ENCODE peak calls at places on chromosomes 11 and 22, in five cellular contexts. One of them, this sample, is unnamed.

GRCh38 chr11:94025695-94026394 is 4.7 kb downstream of the HEPHL1 start:
- DNase-seq in adrenal gland: no peak
- DNase-seq in sigmoid colon: no peak
- DNase-seq in cardiac muscle cell: peak
- DNase-seq in left ventricle myocardium inferior: no peak
- DNase-seq in this sample: no peak

GRCh38 chr11:16404781-16405180 is 48.4 kb upstream of the SOX6 start:
- DNase-seq in adrenal gland: no peak
- DNase-seq in cardiac muscle cell: no peak
- DNase-seq in sigmoid colon: no peak
- DNase-seq in left ventricle myocardium inferior: no peak
- DNase-seq in this sample: no peak

GRCh38 chr11:48043111-48043997 is 63.0 kb downstream of the PTPRJ start:
- DNase-seq in cardiac muscle cell: no peak
- DNase-seq in left ventricle myocardium inferior: no peak
- DNase-seq in adrenal gland: no peak
- DNase-seq in sigmoid colon: no peak
- DNase-seq in this sample: no peak

GRCh38 chr11:120096756-120097191 is 41.1 kb downstream of the TRIM29 start:
- DNase-seq in adrenal gland: no peak
- DNase-seq in left ventricle myocardium inferior: no peak
- DNase-seq in sigmoid colon: no peak
- DNase-seq in cardiac muscle cell: no peak
- DNase-seq in this sample: no peak

GRCh38 chr11:34192481-34193401 is 87.3 kb downstream of the NAT10 start:
- DNase-seq in left ventricle myocardium inferior: peak
- DNase-seq in cardiac muscle cell: peak
- DNase-seq in sigmoid colon: peak
- DNase-seq in adrenal gland: peak
- DNase-seq in this sample: peak

GRCh38 chr11:57547854-57548377 is 10.5 kb downstream of the SMTNL1 start:
- DNase-seq in adrenal gland: peak
- DNase-seq in left ventricle myocardium inferior: no peak
- DNase-seq in sigmoid colon: no peak
- DNase-seq in cardiac muscle cell: no peak
- DNase-seq in this sample: no peak

GRCh38 chr11:83004855-83005556 is 66.7 kb downstream of the RAB30 start:
- DNase-seq in sigmoid colon: no peak
- DNase-seq in left ventricle myocardium inferior: no peak
- DNase-seq in adrenal gland: no peak
- DNase-seq in cardiac muscle cell: no peak
- DNase-seq in this sample: no peak

GRCh38 chr11:91625495-91625894 is 599.1 kb upstream of the FAT3 start:
- DNase-seq in cardiac muscle cell: no peak
- DNase-seq in sigmoid colon: no peak
- DNase-seq in left ventricle myocardium inferior: no peak
- DNase-seq in adrenal gland: no peak
- DNase-seq in this sample: no peak

GRCh38 chr22:50569896-50570535 is 7.3 kb upstream of the SYCE3 start:
- DNase-seq in left ventricle myocardium inferior: no peak
- DNase-seq in sigmoid colon: no peak
- DNase-seq in cardiac muscle cell: no peak
- DNase-seq in adrenal gland: peak
- DNase-seq in this sample: peak
- H3K27ac ChIP-seq in left ventricle myocardium inferior: no peak
- H3K27ac ChIP-seq in sigmoid colon: no peak
- H3K27ac ChIP-seq in cardiac muscle cell: no peak
- H3K27ac ChIP-seq in adrenal gland: no peak
- H3K27ac ChIP-seq in this sample: no peak

DNA sequence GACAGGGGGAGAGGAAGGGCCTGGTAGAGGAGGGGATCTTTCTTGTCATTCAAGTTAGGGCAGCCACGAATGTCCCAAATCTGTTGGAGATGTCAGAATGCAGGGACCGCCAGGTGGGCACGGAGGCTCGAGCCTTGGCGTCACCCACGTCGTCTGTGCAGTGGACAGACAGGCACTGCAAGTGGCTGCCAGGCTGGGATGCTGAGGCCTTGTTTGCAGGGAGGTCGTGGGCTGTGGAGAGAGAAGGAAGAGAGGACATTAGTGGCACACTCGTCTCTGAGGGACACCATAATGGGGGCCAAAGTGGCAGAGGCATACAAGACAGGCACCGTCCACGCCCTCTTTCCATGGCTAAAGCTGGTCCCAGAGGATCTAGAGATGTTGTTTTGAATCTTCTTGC is 50.7 kb downstream of the MN1 start:
- DNase-seq in sigmoid colon: peak
- DNase-seq in adrenal gland: no peak
- DNase-seq in cardiac muscle cell: no peak
- DNase-seq in left ventricle myocardium inferior: no peak
- DNase-seq in this sample: no peak
- H3K27ac ChIP-seq in sigmoid colon: peak
- H3K27ac ChIP-seq in adrenal gland: no peak
- H3K27ac ChIP-seq in cardiac muscle cell: no peak
- H3K27ac ChIP-seq in left ventricle myocardium inferior: peak
- H3K27ac ChIP-seq in this sample: no peak

DNA sequence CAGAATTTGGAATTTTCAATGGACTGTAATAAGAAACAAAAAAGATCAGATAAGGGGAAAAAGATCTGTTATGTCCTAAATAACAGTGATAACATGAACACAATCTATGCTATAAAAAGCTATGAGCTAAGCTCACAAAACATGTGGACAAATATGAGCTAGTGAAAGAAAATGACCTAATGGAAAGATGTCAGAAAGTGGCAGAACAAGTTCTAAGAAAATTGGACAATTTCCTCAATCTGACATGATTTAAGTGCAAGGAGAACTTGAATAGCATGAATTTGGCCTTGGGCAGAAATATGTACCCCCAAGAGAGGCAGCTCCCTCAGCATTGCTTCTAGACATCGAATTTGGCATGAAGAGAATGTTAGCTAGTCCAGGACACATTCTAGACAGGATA is 212.0 kb upstream of the PGR start:
- DNase-seq in left ventricle myocardium inferior: no peak
- DNase-seq in adrenal gland: no peak
- DNase-seq in sigmoid colon: no peak
- DNase-seq in cardiac muscle cell: no peak
- DNase-seq in this sample: no peak
- H3K27ac ChIP-seq in left ventricle myocardium inferior: no peak
- H3K27ac ChIP-seq in adrenal gland: no peak
- H3K27ac ChIP-seq in sigmoid colon: no peak
- H3K27ac ChIP-seq in cardiac muscle cell: no peak
- H3K27ac ChIP-seq in this sample: no peak

DNA sequence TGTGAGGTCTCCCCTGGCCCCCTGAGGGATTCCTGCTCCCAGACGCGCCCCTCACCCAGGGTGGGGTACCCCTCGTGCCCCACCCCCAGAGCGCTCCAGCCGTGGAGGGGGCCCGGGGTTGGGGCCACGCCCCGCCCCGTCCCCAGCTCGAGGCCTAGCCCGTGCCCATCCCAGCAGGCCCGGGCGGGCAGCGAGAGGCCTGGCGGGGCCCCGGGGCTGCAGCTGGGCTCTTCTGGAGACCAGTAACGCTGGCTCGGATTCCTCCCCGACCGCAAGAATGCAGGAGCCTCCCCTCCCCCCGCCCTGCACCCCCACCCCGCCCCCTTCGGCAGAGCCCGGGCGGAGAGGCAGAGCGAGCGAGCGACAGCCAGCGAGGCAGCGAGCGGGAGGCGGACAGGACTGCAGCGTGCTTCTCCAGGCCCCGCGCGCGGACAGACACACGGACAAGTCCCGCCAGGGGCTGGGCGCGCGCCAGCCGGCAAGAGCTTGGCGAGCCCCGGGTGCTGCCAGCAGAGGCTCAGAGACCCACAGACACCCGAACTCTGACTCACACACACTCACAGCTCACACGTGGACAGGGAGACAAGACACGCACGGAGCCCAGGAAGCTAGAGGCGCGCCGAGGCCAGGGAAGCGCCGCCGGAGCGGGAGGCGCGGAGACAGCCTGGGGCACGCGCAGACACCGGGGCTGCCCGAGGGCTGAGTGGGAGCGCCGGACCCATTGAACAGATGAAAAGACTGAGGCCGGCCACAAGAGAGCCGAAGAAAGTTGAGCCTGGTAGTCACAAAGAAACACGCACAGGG is 15.2 kb downstream of the BCL9L start:
- DNase-seq in left ventricle myocardium inferior: peak
- DNase-seq in sigmoid colon: peak
- DNase-seq in adrenal gland: peak
- DNase-seq in cardiac muscle cell: peak
- DNase-seq in this sample: peak
- H3K27ac ChIP-seq in left ventricle myocardium inferior: peak
- H3K27ac ChIP-seq in sigmoid colon: peak
- H3K27ac ChIP-seq in adrenal gland: peak
- H3K27ac ChIP-seq in cardiac muscle cell: peak
- H3K27ac ChIP-seq in this sample: peak

GRCh38 chr11:699753-700152 is 4.1 kb downstream of the TMEM80 start:
- DNase-seq in left ventricle myocardium inferior: no peak
- DNase-seq in sigmoid colon: no peak
- DNase-seq in cardiac muscle cell: no peak
- DNase-seq in adrenal gland: no peak
- DNase-seq in this sample: peak
- H3K27ac ChIP-seq in left ventricle myocardium inferior: no peak
- H3K27ac ChIP-seq in sigmoid colon: no peak
- H3K27ac ChIP-seq in cardiac muscle cell: no peak
- H3K27ac ChIP-seq in adrenal gland: no peak
- H3K27ac ChIP-seq in this sample: no peak

GRCh38 chr11:95586155-95586554 is 203.4 kb downstream of the FAM76B start:
- DNase-seq in cardiac muscle cell: no peak
- DNase-seq in left ventricle myocardium inferior: no peak
- DNase-seq in adrenal gland: no peak
- DNase-seq in sigmoid colon: no peak
- DNase-seq in this sample: no peak

GRCh38 chr11:95584589-95584988 is 205.0 kb downstream of the FAM76B start:
- DNase-seq in adrenal gland: no peak
- DNase-seq in cardiac muscle cell: no peak
- DNase-seq in sigmoid colon: no peak
- DNase-seq in left ventricle myocardium inferior: no peak
- DNase-seq in this sample: no peak

GRCh38 chr11:95585752-95586077 is 203.9 kb downstream of the FAM76B start:
- DNase-seq in cardiac muscle cell: no peak
- DNase-seq in adrenal gland: no peak
- DNase-seq in left ventricle myocardium inferior: no peak
- DNase-seq in sigmoid colon: no peak
- DNase-seq in this sample: no peak

GRCh38 chr11:95585071-95585751 is 204.4 kb downstream of the FAM76B start:
- DNase-seq in adrenal gland: no peak
- DNase-seq in left ventricle myocardium inferior: no peak
- DNase-seq in sigmoid colon: no peak
- DNase-seq in cardiac muscle cell: no peak
- DNase-seq in this sample: no peak

GRCh38 chr11:95584180-95584579 is 205.4 kb downstream of the FAM76B start:
- DNase-seq in left ventricle myocardium inferior: no peak
- DNase-seq in cardiac muscle cell: peak
- DNase-seq in adrenal gland: no peak
- DNase-seq in sigmoid colon: no peak
- DNase-seq in this sample: no peak
- H3K27ac ChIP-seq in left ventricle myocardium inferior: no peak
- H3K27ac ChIP-seq in cardiac muscle cell: no peak
- H3K27ac ChIP-seq in adrenal gland: no peak
- H3K27ac ChIP-seq in sigmoid colon: no peak
- H3K27ac ChIP-seq in this sample: no peak

This sample was measured in right cardiac atrium.